ENCODE peak calls at places on chromosomes 6 and 20, in nine cellular contexts. B, M, A, L, G, T, X, K and F are unnamed samples.

GRCh38 chr6:18212231-18212630 is 52.1 kb downstream of the DEK start:
- DNase-seq in K (no peak), A (no peak), G (no peak), T (no peak), X (no peak), L (no peak), M (no peak), B (no peak), F (no peak)

GRCh38 chr20:12331236-12331635 is 413.5 kb downstream of the BTBD3 start:
- DNase-seq in B (no peak), A (no peak), L (no peak), M (no peak), G (peak), K (no peak), X (no peak), T (no peak), F (no peak)

GRCh38 chr6:167663784-167664432 is 162.8 kb upstream of the AFDN start:
- DNase-seq in B (no peak), G (no peak), L (no peak), A (no peak), K (no peak), M (no peak), X (no peak), T (no peak), F (no peak)

GRCh38 chr6:148451690-148452089 is 109.1 kb downstream of the SASH1 start:
- DNase-seq in X (no peak), T (no peak), A (no peak), K (no peak), M (peak), G (no peak), B (no peak), L (no peak), F (no peak)

GRCh38 chr6:30819287-30819917 is 64.9 kb upstream of the DDR1 start:
- DNase-seq in X (no peak), B (no peak), G (no peak), K (no peak), M (no peak), T (no peak), L (no peak), A (no peak), F (no peak)

GRCh38 chr6:140537211-140537610 is 1162.8 kb upstream of the CITED2 start:
- DNase-seq in L (no peak), A (no peak), T (no peak), X (no peak), K (no peak), G (no peak), B (no peak), M (no peak), F (no peak)

GRCh38 chr20:46634528-46634927 is 16.7 kb downstream of the SLC13A3 start:
- DNase-seq in M (no peak), X (no peak), L (no peak), A (no peak), T (no peak), B (no peak), G (no peak), K (no peak), F (no peak)

GRCh38 chr6:149903938-149904611 is 6.2 kb upstream of the RAET1E start:
- DNase-seq in B (no peak), M (no peak), A (no peak), X (no peak), K (no peak), L (no peak), G (peak), T (no peak), F (no peak)

GRCh38 chr20:56187791-56188190 is 60.7 kb upstream of the MC3R start:
- DNase-seq in L (peak), K (no peak), X (no peak), B (peak), T (no peak), M (no peak), G (no peak), A (no peak), F (no peak)

GRCh38 chr6:3045369-3045768 is 22.9 kb upstream of the RIPK1 start:
- DNase-seq in A (no peak), M (no peak), B (no peak), K (no peak), X (no peak), G (no peak), T (no peak), L (no peak), F (no peak)